ENCODE peak calls at places on chromosomes 12 and 14, in four cellular contexts. One of them, this sample, is unnamed. For H3K4me1, the result is how much of the 10 kb centered on the place peaks cover.

GRCh38 chr14:35814371-35815005 is 5.4 kb upstream of the RALGAPA1 start:
- DNase-seq in IMR-90: peak
- DNase-seq in mammary epithelial cell: peak
- DNase-seq in fibroblast of lung: peak
- DNase-seq in this sample: peak

GRCh38 chr12:92411687-92412086 is 266.0 kb upstream of the BTG1 start:
- DNase-seq in fibroblast of lung: no peak
- DNase-seq in IMR-90: no peak
- DNase-seq in mammary epithelial cell: no peak
- DNase-seq in this sample: no peak

GRCh38 chr12:62438098-62438692 is 28.4 kb upstream of the MON2 start:
- DNase-seq in fibroblast of lung: peak
- DNase-seq in IMR-90: peak
- DNase-seq in mammary epithelial cell: peak
- DNase-seq in this sample: peak

GRCh38 chr14:61611880-61612630 is 83.3 kb upstream of the HIF1A start:
- DNase-seq in fibroblast of lung: no peak
- DNase-seq in IMR-90: peak
- DNase-seq in mammary epithelial cell: no peak
- DNase-seq in this sample: no peak

GRCh38 chr12:85996280-85996679 is 122.2 kb downstream of the NTS start:
- DNase-seq in fibroblast of lung: peak
- DNase-seq in IMR-90: no peak
- DNase-seq in mammary epithelial cell: no peak
- DNase-seq in this sample: no peak

GRCh38 chr14:50067723-50068495 is 48.5 kb downstream of the VCPKMT start:
- DNase-seq in IMR-90: peak
- DNase-seq in mammary epithelial cell: peak
- DNase-seq in fibroblast of lung: peak
- DNase-seq in this sample: no peak

GRCh38 chr12:88553941-88554658 is 26.2 kb downstream of the KITLG start:
- DNase-seq in IMR-90: peak
- DNase-seq in fibroblast of lung: peak
- DNase-seq in mammary epithelial cell: peak
- DNase-seq in this sample: no peak

GRCh38 chr12:122856999-122857671 is 21.9 kb downstream of the HIP1R start:
- DNase-seq in mammary epithelial cell: no peak
- DNase-seq in fibroblast of lung: peak
- DNase-seq in IMR-90: peak
- DNase-seq in this sample: peak

GRCh38 chr14:52467515-52468266 is 84.6 kb downstream of the TXNDC16 start:
- DNase-seq in IMR-90: no peak
- DNase-seq in fibroblast of lung: no peak
- DNase-seq in mammary epithelial cell: no peak
- DNase-seq in this sample: no peak

GRCh38 chr12:112514926-112515642 is 96.3 kb downstream of the PTPN11 start:
- DNase-seq in IMR-90: no peak
- DNase-seq in fibroblast of lung: no peak
- DNase-seq in mammary epithelial cell: peak
- DNase-seq in this sample: no peak

GRCh38 chr12:43107401-43107800 is 444.6 kb downstream of the ADAMTS20 start:
- DNase-seq in IMR-90: no peak
- DNase-seq in mammary epithelial cell: no peak
- DNase-seq in fibroblast of lung: no peak
- DNase-seq in this sample: no peak

GRCh38 chr12:43103866-43104265 is 448.1 kb downstream of the ADAMTS20 start:
- DNase-seq in mammary epithelial cell: no peak
- DNase-seq in fibroblast of lung: no peak
- DNase-seq in IMR-90: no peak
- DNase-seq in this sample: no peak

GRCh38 chr12:43105426-43105981 is 446.5 kb downstream of the ADAMTS20 start:
- DNase-seq in fibroblast of lung: no peak
- DNase-seq in mammary epithelial cell: no peak
- DNase-seq in IMR-90: no peak
- DNase-seq in this sample: no peak

GRCh38 chr12:43104524-43104923 is 447.5 kb downstream of the ADAMTS20 start:
- DNase-seq in fibroblast of lung: peak
- DNase-seq in IMR-90: peak
- DNase-seq in mammary epithelial cell: peak
- DNase-seq in this sample: no peak

DNA sequence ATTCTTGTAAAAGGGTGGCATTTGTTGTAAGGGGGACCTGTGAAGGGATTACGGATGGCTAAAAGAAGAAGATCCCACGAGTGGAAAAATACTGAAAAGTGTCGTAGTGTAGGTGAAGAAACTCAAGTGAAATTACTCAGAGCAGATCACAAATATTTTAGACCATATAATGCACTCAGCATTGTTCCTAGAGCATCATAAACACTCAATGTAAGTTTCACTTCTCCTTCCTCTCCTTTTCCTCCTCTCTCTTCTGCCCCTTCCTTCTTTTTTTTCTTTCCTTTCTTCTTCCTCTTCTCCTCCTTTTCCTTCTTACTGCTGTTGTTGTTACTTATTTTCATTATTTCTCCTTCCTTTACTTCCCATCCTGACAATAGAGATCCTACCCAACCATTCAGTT is 445.6 kb downstream of the ADAMTS20 start:
- DNase-seq in mammary epithelial cell: no peak
- DNase-seq in fibroblast of lung: no peak
- DNase-seq in IMR-90: no peak
- DNase-seq in this sample: no peak
- H3K4me3 ChIP-seq in mammary epithelial cell: no peak
- H3K4me3 ChIP-seq in fibroblast of lung: no peak
- H3K4me3 ChIP-seq in IMR-90: no peak
- H3K4me3 ChIP-seq in this sample: no peak

DNA sequence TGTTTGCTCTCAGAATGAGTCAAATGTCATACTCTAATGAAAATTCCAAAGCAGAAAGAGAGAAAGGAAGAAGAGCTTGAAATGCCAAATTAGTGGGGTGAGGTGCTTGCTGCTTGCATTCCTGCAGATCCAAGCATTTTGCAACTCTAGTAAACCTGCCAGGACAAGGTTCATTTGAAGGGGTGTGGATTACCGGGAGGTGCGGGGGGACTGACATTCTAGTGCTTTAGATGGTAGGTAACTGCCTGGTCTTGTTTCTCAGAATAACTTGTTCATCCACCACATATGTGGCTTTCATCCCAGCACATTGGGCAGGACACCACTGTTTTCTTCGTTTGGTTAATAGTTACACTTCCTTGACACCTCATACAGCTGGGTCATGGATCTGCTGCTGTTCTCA is 144.4 kb downstream of the AKAP6 start:
- DNase-seq in mammary epithelial cell: peak
- DNase-seq in IMR-90: no peak
- DNase-seq in fibroblast of lung: no peak
- DNase-seq in this sample: peak
- H3K4me1 ChIP-seq in mammary epithelial cell: half or more
- H3K4me1 ChIP-seq in IMR-90: under half
- H3K4me1 ChIP-seq in fibroblast of lung: under half
- H3K4me1 ChIP-seq in this sample: under half

GRCh38 chr12:868722-869121 is 80.8 kb downstream of the RAD52 start:
- DNase-seq in fibroblast of lung: no peak
- DNase-seq in IMR-90: no peak
- DNase-seq in mammary epithelial cell: no peak
- DNase-seq in this sample: peak

GRCh38 chr12:865614-866013 is 83.9 kb downstream of the RAD52 start:
- DNase-seq in fibroblast of lung: no peak
- DNase-seq in IMR-90: no peak
- DNase-seq in mammary epithelial cell: no peak
- DNase-seq in this sample: no peak

GRCh38 chr12:867905-868304 is 81.6 kb downstream of the RAD52 start:
- DNase-seq in fibroblast of lung: no peak
- DNase-seq in mammary epithelial cell: no peak
- DNase-seq in IMR-90: no peak
- DNase-seq in this sample: no peak

GRCh38 chr12:873954-874353 is 75.5 kb downstream of the RAD52 start:
- DNase-seq in fibroblast of lung: no peak
- DNase-seq in IMR-90: no peak
- DNase-seq in mammary epithelial cell: peak
- DNase-seq in this sample: no peak

GRCh38 chr12:870378-870777 is 79.1 kb downstream of the RAD52 start:
- DNase-seq in mammary epithelial cell: no peak
- DNase-seq in fibroblast of lung: no peak
- DNase-seq in IMR-90: no peak
- DNase-seq in this sample: no peak
- H3K9ac ChIP-seq in mammary epithelial cell: no peak
- H3K9ac ChIP-seq in fibroblast of lung: no peak
- H3K9ac ChIP-seq in IMR-90: no peak
- H3K9ac ChIP-seq in this sample: no peak

GRCh38 chr12:57889541-57889989 is 43.0 kb upstream of the CTDSP2 start:
- DNase-seq in mammary epithelial cell: no peak
- DNase-seq in fibroblast of lung: peak
- DNase-seq in IMR-90: peak
- DNase-seq in this sample: peak
- H3K4me3 ChIP-seq in mammary epithelial cell: no peak
- H3K4me3 ChIP-seq in fibroblast of lung: no peak
- H3K4me3 ChIP-seq in IMR-90: peak
- H3K4me3 ChIP-seq in this sample: no peak

DNA sequence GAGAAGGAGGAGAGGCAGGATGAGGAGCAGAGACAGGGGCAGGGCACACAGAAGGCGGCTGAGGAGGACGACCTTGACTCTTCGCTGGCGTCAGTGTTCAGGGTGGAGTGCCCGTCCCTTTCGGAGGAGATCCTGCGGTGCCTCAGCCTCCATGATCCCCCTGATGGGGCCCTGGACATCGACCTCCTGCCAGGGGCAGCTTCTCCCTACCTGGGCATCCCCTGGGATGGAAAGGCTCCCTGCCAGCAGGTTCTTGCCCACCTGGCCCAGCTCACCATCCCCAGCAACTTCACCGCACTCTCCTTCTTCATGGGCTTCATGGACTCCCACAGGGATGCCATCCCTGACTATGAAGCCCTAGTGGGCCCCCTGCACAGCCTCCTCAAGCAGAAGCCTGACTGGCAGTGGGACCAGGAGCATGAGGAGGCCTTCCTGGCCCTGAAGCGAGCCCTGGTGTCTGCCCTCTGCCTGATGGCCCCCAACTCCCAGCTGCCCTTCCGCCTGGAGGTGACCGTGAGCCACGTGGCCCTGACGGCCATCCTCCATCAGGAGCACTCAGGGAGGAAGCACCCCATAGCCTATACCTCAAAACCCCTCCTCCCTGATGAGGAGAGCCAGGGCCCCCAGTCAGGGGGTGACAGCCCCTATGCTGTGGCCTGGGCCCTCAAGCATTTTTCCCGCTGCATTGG is 14.6 kb downstream of the CBLN3 start:
- DNase-seq in fibroblast of lung: no peak
- DNase-seq in IMR-90: no peak
- DNase-seq in mammary epithelial cell: no peak
- DNase-seq in this sample: no peak
- H3K4me1 ChIP-seq in fibroblast of lung: under half
- H3K4me1 ChIP-seq in IMR-90: under half
- H3K4me1 ChIP-seq in mammary epithelial cell: under half
- H3K4me1 ChIP-seq in this sample: under half

DNA sequence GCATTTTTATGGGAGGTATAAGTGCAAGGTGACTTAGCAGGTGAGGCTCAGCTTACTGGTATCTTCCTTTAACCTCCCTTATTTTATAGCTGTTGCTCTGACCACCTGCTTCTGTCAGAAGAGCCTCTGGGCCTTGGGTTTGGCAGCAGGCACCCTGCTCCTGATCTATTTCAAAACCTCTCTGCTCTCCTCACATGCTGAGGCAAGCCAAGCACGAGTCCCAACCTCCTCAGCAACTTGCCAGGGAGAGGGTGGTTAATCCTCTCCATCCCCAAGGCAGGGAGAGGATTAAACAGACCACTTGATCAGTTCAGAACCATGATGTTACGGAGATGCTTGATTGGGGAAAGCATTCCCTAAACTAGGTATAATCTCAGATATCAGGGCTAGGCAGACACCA is 5.4 kb downstream of the PLEKHH1 start:
- DNase-seq in fibroblast of lung: no peak
- DNase-seq in mammary epithelial cell: peak
- DNase-seq in IMR-90: no peak
- DNase-seq in this sample: no peak
- H3K9ac ChIP-seq in fibroblast of lung: no peak
- H3K9ac ChIP-seq in mammary epithelial cell: no peak
- H3K9ac ChIP-seq in IMR-90: no peak
- H3K9ac ChIP-seq in this sample: no peak

GRCh38 chr12:95547522-95548055 is 3.7 kb downstream of the USP44 start:
- DNase-seq in IMR-90: peak
- DNase-seq in fibroblast of lung: peak
- DNase-seq in mammary epithelial cell: no peak
- DNase-seq in this sample: peak

GRCh38 chr12:95546491-95546813 is 4.8 kb downstream of the USP44 start:
- DNase-seq in mammary epithelial cell: no peak
- DNase-seq in fibroblast of lung: no peak
- DNase-seq in IMR-90: no peak
- DNase-seq in this sample: peak

GRCh38 chr12:95548056-95548538 is 3.2 kb downstream of the USP44 start:
- DNase-seq in IMR-90: no peak
- DNase-seq in mammary epithelial cell: no peak
- DNase-seq in fibroblast of lung: no peak
- DNase-seq in this sample: peak

GRCh38 chr12:95549392-95550084 is 1.7 kb downstream of the USP44 start:
- DNase-seq in IMR-90: no peak
- DNase-seq in mammary epithelial cell: no peak
- DNase-seq in fibroblast of lung: no peak
- DNase-seq in this sample: peak

GRCh38 chr12:95548539-95549391 is 2.5 kb downstream of the USP44 start:
- DNase-seq in fibroblast of lung: peak
- DNase-seq in mammary epithelial cell: no peak
- DNase-seq in IMR-90: peak
- DNase-seq in this sample: peak
- H3K4me3 ChIP-seq in fibroblast of lung: peak
- H3K4me3 ChIP-seq in mammary epithelial cell: peak
- H3K4me3 ChIP-seq in IMR-90: peak
- H3K4me3 ChIP-seq in this sample: peak